ENCODE peak calls at places on chromosome 20, in four cellular contexts. J is neural progenitor cell, E is endodermal cell, K is adipocyte. I is an unnamed sample.
A peak's percentile ranks its signal among the peaks of the same experiment; 100 is the strongest.

GRCh38 chr20:39874049-39874893 is 814.8 kb downstream of the MAFB start:
- DNase-seq in K (peak; percentile 82), J (peak; percentile 94), E (peak; percentile 94), I (peak; percentile 84)

GRCh38 chr20:32522775-32523612 is 62.1 kb downstream of the NOL4L start:
- DNase-seq in K (no peak), J (no peak), E (peak; percentile 39), I (peak; percentile 63)

GRCh38 chr20:1402149-1402548 is 9.3 kb upstream of the FKBP1A start:
- DNase-seq in K (no peak), E (no peak), J (no peak), I (no peak)

GRCh38 chr20:3563548-3564177 is 92.8 kb downstream of the ATRN start:
- DNase-seq in J (peak; percentile 61), K (peak; percentile 83), E (peak; percentile 53), I (no peak)

GRCh38 chr20:13009682-13010406 is 1.1 kb downstream of the SPTLC3 start:
- DNase-seq in J (no peak), K (peak; percentile 88), E (no peak), I (no peak)

GRCh38 chr20:19903168-19903676 is 113.9 kb upstream of the NAA20 start:
- DNase-seq in E (no peak), J (no peak), K (peak; percentile 50), I (no peak)

GRCh38 chr20:12936020-12936419 is 72.8 kb upstream of the SPTLC3 start:
- DNase-seq in E (peak; percentile 61), J (no peak), K (no peak), I (no peak)

GRCh38 chr20:57660510-57661199 is 40.4 kb upstream of the ZBP1 start:
- DNase-seq in J (no peak), E (no peak), K (no peak), I (no peak)

GRCh38 chr20:11912013-11912663 is 5.6 kb upstream of the BTBD3 start:
- DNase-seq in K (no peak), J (peak; percentile 21), E (peak; percentile 59), I (no peak)

GRCh38 chr20:11076434-11076833 is 402.6 kb upstream of the JAG1 start:
- DNase-seq in E (no peak), J (peak; percentile 15), K (no peak), I (no peak)

GRCh38 chr20:58718121-58718563 is 25.5 kb downstream of the NPEPL1 start:
- DNase-seq in E (peak; percentile 39), J (no peak), K (no peak), I (peak; percentile 51)

GRCh38 chr20:2872304-2873009 is 824 bp upstream of the PTPRA start:
- DNase-seq in E (peak; percentile 85), J (peak; percentile 86), K (peak; percentile 76), I (peak; percentile 89)

GRCh38 chr20:36847009-36847709 is 28.8 kb upstream of the TLDC2 start:
- DNase-seq in J (peak; percentile 78), E (peak; percentile 77), K (no peak), I (no peak)

GRCh38 chr20:59333928-59334327 is 33.5 kb downstream of the EDN3 start:
- DNase-seq in E (no peak), K (no peak), J (no peak), I (no peak)

GRCh38 chr20:47204008-47204745 is 152.3 kb downstream of the ZMYND8 start:
- DNase-seq in K (peak; percentile 17), J (no peak), E (no peak), I (no peak)

GRCh38 chr20:12095224-12095623 is 177.5 kb downstream of the BTBD3 start:
- DNase-seq in J (no peak), E (no peak), K (no peak), I (no peak)

GRCh38 chr20:10172998-10173655 is 45.5 kb upstream of the SNAP25 start:
- DNase-seq in J (no peak), E (no peak), K (no peak), I (no peak)

GRCh38 chr20:1569417-1569861 is 11.9 kb upstream of the SIRPD start:
- DNase-seq in J (no peak), E (no peak), K (no peak), I (no peak)

GRCh38 chr20:2335096-2335495 is 39.3 kb downstream of the TGM3 start:
- DNase-seq in K (no peak), J (no peak), E (peak; percentile 14), I (no peak)

GRCh38 chr20:9985773-9986172 is 49.0 kb upstream of the ANKEF1 start:
- DNase-seq in E (no peak), J (no peak), K (peak; percentile 62), I (no peak)

GRCh38 chr20:58892932-58893224 is 40.4 kb downstream of the GNAS start:
- DNase-seq in E (no peak), K (no peak), J (no peak), I (no peak)

GRCh38 chr20:38939686-38940085 is 13.5 kb downstream of the FAM83D start:
- DNase-seq in E (peak; percentile 20), K (no peak), J (no peak), I (no peak)

GRCh38 chr20:61254881-61255589 is 3.0 kb downstream of the CDH4 start:
- DNase-seq in J (no peak), K (no peak), E (no peak), I (no peak)

GRCh38 chr20:17456226-17456625 is 75.0 kb downstream of the BFSP1 start:
- DNase-seq in E (no peak), J (no peak), K (no peak), I (no peak)

DNA sequence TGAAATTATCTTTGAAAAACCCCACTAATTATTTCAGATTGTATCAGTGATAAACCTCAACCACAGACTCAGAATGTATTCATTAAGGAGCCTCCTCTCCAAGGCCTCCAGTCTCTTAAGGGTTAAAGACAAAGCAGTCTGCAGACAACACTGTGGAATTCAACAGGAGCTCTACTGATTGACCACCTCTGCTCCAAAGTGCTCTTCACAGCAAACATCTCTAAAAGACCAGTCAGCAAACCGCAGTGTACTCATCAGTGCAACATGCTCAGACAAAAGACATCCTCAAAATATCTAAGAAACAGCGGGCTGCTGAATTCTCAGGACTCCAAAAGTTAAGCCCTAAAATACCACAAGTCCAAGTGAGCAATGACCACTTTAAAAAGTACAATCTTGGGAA is 42.0 kb downstream of the UQCC1 start:
- DNase-seq in J (no peak), K (no peak), E (no peak), I (no peak)
- H3K9ac ChIP-seq in J (no peak overlapping the region), K (no peak overlapping the region), E (no peak overlapping the region), I (no peak overlapping the region)

GRCh38 chr20:50537546-50538201 is 27.5 kb downstream of the PTPN1 start:
- DNase-seq in E (no peak), J (no peak), K (no peak), I (no peak)
- H3K4me1 ChIP-seq in E (no peaks in the 10 kb centered on the region), J (peaks cover 32% of the 10 kb centered on the region), K (peaks cover 59% of the 10 kb centered on the region), I (peaks cover 26% of the 10 kb centered on the region)

GRCh38 chr20:63651942-63652191 is 1.4 kb downstream of the STMN3 start:
- DNase-seq in J (no peak), K (no peak), E (no peak), I (peak; percentile 87)

GRCh38 chr20:63653041-63653973 is at the start of gene STMN3:
- DNase-seq in E (peak; percentile 99), K (peak; percentile 90), J (peak; percentile 98), I (peak; percentile 98)

GRCh38 chr20:63655249-63655648 is 2.0 kb upstream of the STMN3 start:
- DNase-seq in K (no peak), J (no peak), E (no peak), I (no peak)

GRCh38 chr20:63653974-63654680 is 903 bp upstream of the STMN3 start:
- DNase-seq in K (no peak), E (no peak), J (no peak), I (no peak)

GRCh38 chr20:63652192-63652980 is 838 bp downstream of the STMN3 start:
- DNase-seq in K (peak; percentile 18), E (peak; percentile 78), J (peak; percentile 67), I (peak; percentile 89)
- H3K9ac ChIP-seq in K (no peak overlapping the region), E (no peak overlapping the region), J (no peak overlapping the region), I (no peak overlapping the region)

GRCh38 chr20:62873280-62873679 is 11.7 kb upstream of the TCFL5 start:
- DNase-seq in J (no peak), K (no peak), E (no peak), I (no peak)
- H3K4me1 ChIP-seq in J (peaks cover 6% of the 10 kb centered on the region), K (peaks cover 27% of the 10 kb centered on the region), E (no peaks in the 10 kb centered on the region), I (peaks cover 13% of the 10 kb centered on the region)

GRCh38 chr20:63972312-63973159 is 2.8 kb upstream of the ZNF512B start:
- DNase-seq in K (no peak), J (no peak), E (peak; percentile 37), I (no peak)

GRCh38 chr20:63973160-63973479 is 3.4 kb upstream of the ZNF512B start:
- DNase-seq in E (no peak), K (no peak), J (no peak), I (no peak)

GRCh38 chr20:63974402-63975200 is 4.8 kb downstream of the SAMD10 start:
- DNase-seq in E (peak; percentile 37), K (no peak), J (no peak), I (peak; percentile 75)

GRCh38 chr20:63970714-63971431 is 1.1 kb upstream of the ZNF512B start:
- DNase-seq in E (no peak), K (no peak), J (no peak), I (no peak)

DNA sequence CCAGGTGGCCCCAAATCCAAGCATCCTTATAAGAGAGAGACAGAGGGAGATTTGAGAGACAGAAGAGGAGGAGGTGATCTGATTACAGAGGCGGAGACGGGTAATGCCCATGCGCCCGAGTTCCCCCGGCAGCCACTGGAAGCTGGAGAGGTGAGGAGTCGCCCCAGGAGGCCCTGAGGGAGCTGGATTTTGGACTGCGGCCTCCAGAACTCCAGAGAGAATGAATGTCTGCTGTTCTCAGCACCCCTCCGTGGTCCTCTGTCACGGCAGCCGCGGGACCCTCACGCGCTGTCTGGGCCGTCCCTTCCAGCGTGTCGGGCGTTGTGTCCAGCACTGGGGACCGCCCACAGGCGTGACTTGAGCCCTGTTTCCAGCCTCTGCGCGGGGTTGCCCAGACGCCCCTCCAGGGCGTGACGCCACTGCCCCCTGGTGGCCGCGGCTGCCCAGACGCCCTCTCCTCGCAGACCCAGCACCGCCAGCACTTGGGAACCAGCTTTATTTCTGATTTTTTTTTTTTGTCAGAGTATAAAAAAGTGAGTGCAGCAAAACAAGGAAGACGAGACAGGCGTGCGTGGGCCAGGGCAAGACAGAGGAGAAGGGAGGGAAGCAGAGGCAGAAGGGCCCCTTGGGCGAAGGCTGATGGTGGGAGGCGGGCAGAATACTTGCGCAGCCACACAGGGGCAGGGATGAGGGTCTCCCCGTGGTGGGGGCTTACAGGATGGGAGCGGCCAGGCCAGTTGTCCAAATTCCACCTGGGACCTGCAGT is 4.1 kb upstream of the ZNF512B start:
- DNase-seq in K (peak; percentile 96), E (peak; percentile 95), J (peak; percentile 94), I (peak; percentile 96)
- H3K9ac ChIP-seq in K (peak overlapping the region; percentile 81), E (no peak overlapping the region), J (no peak overlapping the region), I (peak overlapping the region; percentile 17)